ENCODE peak calls at places on chromosome 1, in six cellular contexts. O, J, H, F, S and R are unnamed samples.

GRCh38 chr1:37509181-37509580 is 5.4 kb downstream of the MEAF6 start:
- DNase-seq in O (peak), H (no peak), J (peak), S (no peak), F (no peak), R (peak)

GRCh38 chr1:51973587-51974474 is 16.7 kb downstream of the RAB3B start:
- DNase-seq in H (no peak), F (no peak), S (no peak), J (peak), O (no peak), R (peak)

GRCh38 chr1:221169447-221169889 is 290.2 kb downstream of the HLX start:
- DNase-seq in H (no peak), F (no peak), S (no peak), O (peak), J (peak), R (no peak)

GRCh38 chr1:39639333-39640130 is at the start of gene HEYL:
- DNase-seq in S (peak), J (no peak), O (peak), H (peak), F (no peak), R (peak)

GRCh38 chr1:158527190-158527815 is 26.9 kb downstream of the OR6Y1 start:
- DNase-seq in H (no peak), O (peak), S (no peak), J (peak), F (peak), R (peak)

GRCh38 chr1:89906088-89906487 is 85.3 kb downstream of the LRRC8D start:
- DNase-seq in O (no peak), S (no peak), F (no peak), H (no peak), J (no peak), R (peak)

GRCh38 chr1:47621483-47621882 is 183.6 kb downstream of the FOXD2 start:
- DNase-seq in H (no peak), O (no peak), S (no peak), F (no peak), J (no peak), R (no peak)

GRCh38 chr1:247448107-247448778 is 9.7 kb downstream of the OR2B11 start:
- DNase-seq in O (peak), S (peak), J (no peak), H (peak), F (peak), R (peak)

GRCh38 chr1:81052162-81052561 is 748.6 kb upstream of the ADGRL2 start:
- DNase-seq in O (no peak), H (no peak), S (no peak), J (no peak), F (no peak), R (no peak)